ENCODE peak calls at places on chromosomes 16 and 17, in six cellular contexts. F is HCT116, R is mesenchymal stem cell, B is GM23338, H is neuronal stem cell, E is H1. J is an unnamed sample.

GRCh38 chr16:28839004-28839639 is 7.0 kb downstream of the TUFM start:
- DNase-seq in F (no peak), R (no peak), B (no peak), H (no peak), E (no peak), J (no peak)

GRCh38 chr16:88634141-88634993 is 4.0 kb upstream of the IL17C start:
- DNase-seq in F (no peak), R (peak; percentile 85), B (peak; percentile 90), H (peak; percentile 46), E (peak; percentile 96), J (peak; percentile 44)

GRCh38 chr16:23539984-23540816 is 16.9 kb downstream of the EARS2 start:
- DNase-seq in F (no peak), R (no peak), B (no peak), H (no peak), E (no peak), J (no peak)

GRCh38 chr17:19672009-19672837 is 23.7 kb downstream of the ALDH3A2 start:
- DNase-seq in F (no peak), R (no peak), B (no peak), H (no peak), E (peak; percentile 1), J (peak; percentile 11)

GRCh38 chr16:686459-687260 is 2.5 kb upstream of the JMJD8 start:
- DNase-seq in F (no peak), R (no peak), B (no peak), H (no peak), E (no peak), J (no peak)

GRCh38 chr16:56614549-56614991 is 6.2 kb downstream of the MT2A start:
- DNase-seq in F (no peak), R (peak; percentile 29), B (no peak), H (no peak), E (no peak), J (peak; percentile 57)

GRCh38 chr17:39208893-39209292 is 8.8 kb downstream of the RPL19 start:
- DNase-seq in F (no peak), R (no peak), B (no peak), H (no peak), E (no peak), J (no peak)

GRCh38 chr16:47258874-47259461 is 115.2 kb upstream of the NETO2 start:
- DNase-seq in F (peak; percentile 18), R (peak; percentile 31), B (peak; percentile 71), H (no peak), E (no peak), J (peak; percentile 33)

GRCh38 chr16:4976611-4977145 is 18.5 kb downstream of the SEC14L5 start:
- DNase-seq in F (no peak), R (no peak), B (no peak), H (no peak), E (no peak), J (no peak)
- H2AFZ ChIP-seq in F (no peak overlapping the region), R (no peak overlapping the region), B (no peak overlapping the region), H (peak overlapping the region; percentile 22), E (no peak overlapping the region), J (no peak overlapping the region)

DNA sequence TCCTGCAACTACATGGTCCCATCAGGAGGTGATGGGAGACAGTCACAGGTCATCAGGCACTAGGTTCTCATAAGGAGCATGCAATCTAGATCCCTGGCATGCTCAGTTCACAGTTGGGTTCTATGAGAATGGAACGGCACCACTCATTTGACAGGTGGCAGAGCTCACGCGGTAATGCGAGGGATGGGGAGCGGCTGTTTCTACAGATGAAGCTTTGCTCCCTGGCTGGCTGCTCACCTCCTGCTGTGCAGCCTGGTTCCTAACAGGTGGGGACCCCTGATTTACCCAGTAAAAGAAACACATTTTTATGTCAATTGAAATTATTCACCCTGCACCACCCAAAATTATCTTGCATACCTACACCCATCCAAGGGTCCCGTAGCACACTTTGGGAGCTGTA is 42.7 kb upstream of the ZNHIT3 start:
- DNase-seq in F (no peak), R (no peak), B (no peak), H (no peak), E (no peak), J (no peak)
- H2AFZ ChIP-seq in F (no peak overlapping the region), R (no peak overlapping the region), B (no peak overlapping the region), H (no peak overlapping the region), E (no peak overlapping the region), J (no peak overlapping the region)

DNA sequence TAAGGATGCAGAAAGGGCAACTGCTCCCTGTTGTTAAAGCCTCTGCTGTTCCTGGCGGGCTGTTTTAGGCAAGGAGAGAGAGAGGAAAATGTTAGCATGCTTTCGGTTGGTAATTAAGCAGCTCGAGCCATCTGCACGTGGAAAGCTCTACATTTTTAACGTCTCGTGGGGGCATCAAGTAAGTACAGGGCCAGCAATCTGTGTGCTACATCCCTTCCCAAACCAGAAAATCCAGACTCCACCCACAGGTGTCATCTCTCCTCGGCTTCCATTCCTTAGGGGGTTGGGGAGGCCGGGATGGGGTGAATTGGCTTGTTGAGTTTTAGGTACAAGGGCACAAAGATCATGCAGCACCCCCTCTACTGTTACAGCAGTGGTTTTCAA is 62.5 kb upstream of the MARCHF10 start:
- DNase-seq in F (no peak), R (no peak), B (peak; percentile 44), H (no peak), E (peak; percentile 49), J (no peak)
- H2AFZ ChIP-seq in F (no peak overlapping the region), R (no peak overlapping the region), B (peak overlapping the region; percentile 28), H (peak overlapping the region; percentile 46), E (peak overlapping the region; percentile 66), J (no peak overlapping the region)

GRCh38 chr16:69522732-69523404 is 42.9 kb upstream of the NFAT5 start:
- DNase-seq in F (peak; percentile 90), R (no peak), B (peak; percentile 62), H (no peak), E (no peak), J (no peak)

GRCh38 chr16:69520800-69521602 is 44.8 kb upstream of the NFAT5 start:
- DNase-seq in F (no peak), R (no peak), B (no peak), H (no peak), E (no peak), J (no peak)

GRCh38 chr16:69522041-69522578 is 43.7 kb upstream of the NFAT5 start:
- DNase-seq in F (no peak), R (no peak), B (no peak), H (no peak), E (no peak), J (no peak)

GRCh38 chr16:69520413-69520799 is 45.4 kb upstream of the NFAT5 start:
- DNase-seq in F (no peak), R (no peak), B (no peak), H (no peak), E (no peak), J (no peak)

GRCh38 chr16:69523571-69523970 is 42.2 kb upstream of the NFAT5 start:
- DNase-seq in F (no peak), R (no peak), B (no peak), H (no peak), E (no peak), J (no peak)
- H2AFZ ChIP-seq in F (no peak overlapping the region), R (no peak overlapping the region), B (peak overlapping the region; percentile 78), H (peak overlapping the region; percentile 82), E (no peak overlapping the region), J (no peak overlapping the region)

GRCh38 chr17:7217113-7217987 is 2.3 kb downstream of the DLG4 start:
- DNase-seq in F (no peak), R (peak; percentile 81), B (peak; percentile 89), H (no peak), E (peak; percentile 68), J (peak; percentile 53)
- H2AFZ ChIP-seq in F (no peak overlapping the region), R (no peak overlapping the region), B (peak overlapping the region; percentile 96), H (peak overlapping the region; percentile 77), E (no peak overlapping the region), J (peak overlapping the region; percentile 46)

DNA sequence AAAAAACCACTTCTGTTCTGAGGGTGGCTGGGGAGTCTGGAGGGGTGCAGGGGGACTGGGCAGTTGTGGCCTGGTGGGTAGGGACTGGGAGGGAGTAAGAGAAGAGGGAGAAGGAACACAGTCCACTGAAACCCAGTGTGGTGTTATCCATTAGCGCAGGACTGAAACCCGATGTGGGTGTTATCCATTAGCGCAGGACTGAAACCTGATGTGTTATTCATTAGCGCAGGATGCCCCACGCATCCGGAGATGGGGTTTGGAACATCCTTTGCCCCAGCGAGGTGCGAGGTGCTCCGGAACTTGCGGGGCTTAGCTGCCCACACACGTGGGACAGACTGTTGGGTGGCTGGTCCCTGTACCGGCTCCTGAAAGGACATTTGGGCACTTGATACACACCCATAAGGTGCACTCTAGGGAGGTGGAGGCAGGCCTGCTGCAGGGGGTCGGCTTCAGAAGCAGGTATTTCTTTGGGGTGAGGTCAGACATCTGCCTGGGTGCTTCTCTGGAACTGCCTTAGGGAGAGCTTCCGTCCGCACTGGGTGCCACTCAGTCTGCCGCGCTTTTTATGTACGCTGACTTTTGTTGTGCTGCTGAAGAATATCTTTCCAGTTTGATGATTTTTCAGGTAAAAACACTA is 20.3 kb upstream of the FASN start:
- DNase-seq in F (no peak), R (no peak), B (no peak), H (no peak), E (no peak), J (no peak)
- H2AFZ ChIP-seq in F (no peak overlapping the region), R (no peak overlapping the region), B (no peak overlapping the region), H (peak overlapping the region; percentile 4), E (no peak overlapping the region), J (no peak overlapping the region)

DNA sequence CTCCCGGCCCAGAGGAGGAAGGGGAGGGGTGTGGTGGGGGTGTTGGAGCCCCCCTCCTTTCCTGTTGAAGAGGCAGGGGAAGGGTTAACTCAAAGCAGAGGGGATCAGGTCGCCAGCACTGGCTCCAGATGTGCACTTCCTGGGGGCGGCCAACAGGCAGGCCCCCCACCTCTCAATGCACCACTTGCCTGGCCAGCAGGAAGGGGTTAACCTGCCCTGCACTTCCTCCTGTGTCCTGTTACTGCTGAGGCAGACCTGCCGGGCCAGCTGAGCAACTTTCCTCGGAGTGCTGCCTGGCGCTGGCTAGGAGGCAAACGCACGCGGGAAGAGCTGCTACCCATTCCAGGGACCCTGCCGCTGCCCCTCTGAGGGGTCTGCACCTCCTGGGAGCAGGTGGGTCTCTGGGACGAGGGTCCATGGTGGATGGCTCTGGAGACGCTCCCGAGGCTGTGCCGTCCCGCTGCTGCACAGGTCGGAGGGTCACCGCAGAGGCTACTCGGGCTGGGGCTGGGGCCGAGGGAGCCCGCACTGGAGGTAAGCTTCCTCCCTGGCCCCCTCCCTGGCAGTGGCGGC is at the start of gene EPN3:
- DNase-seq in F (peak; percentile 31), R (no peak), B (peak; percentile 78), H (no peak), E (peak; percentile 78), J (no peak)
- H2AFZ ChIP-seq in F (peak within 1 kb of the TSS; percentile 24), R (no peak within 1 kb of the TSS), B (peak within 1 kb of the TSS; percentile 98), H (peak within 1 kb of the TSS; percentile 64), E (peak within 1 kb of the TSS; percentile 80), J (no peak within 1 kb of the TSS)